ENCODE peak calls at places on chromosome 19, in nine cellular contexts. L, X, U, C, A, D, J, N and E are unnamed samples.
A peak's percentile ranks its signal among the peaks of the same experiment; 100 is the strongest.

GRCh38 chr19:46478356-46478986 is 7.1 kb upstream of the PNMA8A start:
- DNase-seq in L (peak; percentile 12), X (peak; percentile 52), U (peak; percentile 54), C (no peak), A (peak; percentile 54), D (no peak), J (no peak), N (peak; percentile 78), E (no peak)

GRCh38 chr19:19465436-19466070 is 49.8 kb downstream of the TSSK6 start:
- DNase-seq in L (no peak), X (no peak), U (no peak), C (no peak), A (no peak), D (no peak), J (no peak), N (no peak), E (no peak)

GRCh38 chr19:34241513-34242337 is 12.6 kb upstream of the GARRE1 start:
- DNase-seq in L (peak; percentile 46), X (no peak), U (no peak), C (peak; percentile 53), A (peak; percentile 83), D (no peak), J (no peak), N (no peak), E (no peak)

GRCh38 chr19:45687599-45687998 is 4.2 kb downstream of the SNRPD2 start:
- DNase-seq in L (no peak), X (no peak), U (no peak), C (no peak), A (no peak), D (no peak), J (no peak), N (no peak), E (no peak)

GRCh38 chr19:53511933-53512374 is 26.0 kb upstream of the ZNF331 start:
- DNase-seq in L (peak; percentile 62), X (peak; percentile 57), U (peak; percentile 61), C (peak; percentile 71), A (peak; percentile 88), D (no peak), J (no peak), N (peak; percentile 53), E (peak; percentile 17)

GRCh38 chr19:6272913-6273600 is 6.7 kb downstream of the MLLT1 start:
- DNase-seq in L (no peak), X (no peak), U (no peak), C (no peak), A (no peak), D (no peak), J (no peak), N (no peak), E (no peak)

GRCh38 chr19:29120471-29120870 is 92.5 kb downstream of the UQCRFS1 start:
- DNase-seq in L (no peak), X (no peak), U (no peak), C (no peak), A (no peak), D (no peak), J (no peak), N (no peak), E (no peak)

GRCh38 chr19:35716735-35716984 is 1.1 kb upstream of the KMT2B start:
- DNase-seq in L (no peak), X (no peak), U (no peak), C (no peak), A (no peak), D (no peak), J (no peak), N (no peak), E (no peak)

DNA sequence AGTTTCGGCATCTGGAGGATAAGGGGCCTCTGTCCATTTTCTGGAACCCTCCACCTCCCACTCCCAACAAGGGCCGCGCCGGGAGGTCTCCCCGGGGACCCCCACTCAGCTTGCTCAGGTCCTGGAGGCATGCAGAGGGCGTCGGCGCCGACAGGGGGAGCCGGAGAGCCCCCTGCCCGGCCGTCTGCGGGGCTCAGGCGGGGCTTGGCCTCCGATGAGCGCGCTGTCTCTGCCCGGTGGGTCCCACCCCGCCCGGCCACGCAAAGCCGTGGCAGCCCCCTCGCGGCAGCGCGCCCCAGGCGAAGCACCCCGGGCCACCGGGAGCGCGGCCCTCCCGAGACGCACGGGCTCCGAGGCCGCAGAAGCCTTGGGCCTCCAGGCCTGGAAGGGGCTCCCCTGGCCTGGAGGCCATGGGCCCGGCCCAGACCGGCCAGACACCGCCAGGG is 149.7 kb upstream of the ZNF536 start:
- DNase-seq in L (peak; percentile 77), X (no peak), U (no peak), C (no peak), A (peak; percentile 90), D (no peak), J (no peak), N (no peak), E (no peak)
- TF ChIP-seq CTCF in L (peak; percentile 89), X (peak; percentile 34), U (peak; percentile 60), C (peak; percentile 66), A (peak; percentile 79), D (peak; percentile 36), J (peak; percentile 71), N (peak; percentile 51), E (no peak)

GRCh38 chr19:50536662-50537305 is 23.1 kb upstream of the ASPDH start:
- DNase-seq in L (no peak), X (no peak), U (no peak), C (no peak), A (no peak), D (no peak), J (no peak), N (no peak), E (no peak)
- TF ChIP-seq CTCF in L (no peak), X (no peak), U (no peak), C (no peak), A (peak; percentile 34), D (no peak), J (no peak), N (no peak), E (no peak)

GRCh38 chr19:9836021-9836420 is 903 bp downstream of the PIN1 start:
- DNase-seq in L (no peak), X (peak; percentile 52), U (peak; percentile 51), C (no peak), A (no peak), D (no peak), J (no peak), N (peak; percentile 73), E (no peak)
- TF ChIP-seq CTCF in L (no peak), X (peak; percentile 18), U (peak; percentile 15), C (no peak), A (no peak), D (no peak), J (no peak), N (no peak), E (no peak)

GRCh38 chr19:37987356-37988332 is 80.6 kb downstream of the SIPA1L3 start:
- DNase-seq in L (peak; percentile 37), X (no peak), U (no peak), C (peak; percentile 21), A (peak; percentile 86), D (no peak), J (no peak), N (no peak), E (no peak)
- TF ChIP-seq CTCF in L (peak; percentile 14), X (no peak), U (peak; percentile 15), C (peak; percentile 46), A (peak; percentile 73), D (peak; percentile 23), J (no peak), N (no peak), E (no peak)

GRCh38 chr19:5054551-5055456 is 85.9 kb downstream of the KDM4B start:
- DNase-seq in L (no peak), X (no peak), U (no peak), C (no peak), A (no peak), D (no peak), J (no peak), N (no peak), E (no peak)

GRCh38 chr19:5052515-5052914 is 83.6 kb downstream of the KDM4B start:
- DNase-seq in L (no peak), X (no peak), U (no peak), C (no peak), A (no peak), D (no peak), J (no peak), N (no peak), E (no peak)

GRCh38 chr19:5053661-5054060 is 84.7 kb downstream of the KDM4B start:
- DNase-seq in L (no peak), X (no peak), U (no peak), C (no peak), A (no peak), D (no peak), J (no peak), N (no peak), E (no peak)

GRCh38 chr19:5051619-5052018 is 82.7 kb downstream of the KDM4B start:
- DNase-seq in L (no peak), X (no peak), U (no peak), C (no peak), A (no peak), D (no peak), J (no peak), N (no peak), E (no peak)

GRCh38 chr19:5052945-5053485 is 84.1 kb downstream of the KDM4B start:
- DNase-seq in L (no peak), X (no peak), U (no peak), C (no peak), A (no peak), D (no peak), J (no peak), N (no peak), E (no peak)
- TF ChIP-seq CTCF in L (no peak), X (no peak), U (no peak), C (no peak), A (no peak), D (no peak), J (no peak), N (no peak), E (no peak)